ENCODE peak calls at places on chromosome 11, in six cellular contexts. V is CD4-positive, alpha-beta T cell; E is dorsolateral prefrontal cortex; Z is LoVo; J is cardiac septum; Q is Calu3. X is an unnamed sample.

GRCh38 chr11:99522467-99523173 is 501.9 kb downstream of the CNTN5 start:
- DNase-seq in Q (no peak), J (no peak), Z (no peak), V (no peak), E (no peak), X (no peak)

GRCh38 chr11:118615282-118615979 is 8.0 kb downstream of the PHLDB1 start:
- DNase-seq in E (peak; percentile 16), Z (no peak), V (no peak), J (peak; percentile 61), Q (no peak), X (no peak)

GRCh38 chr11:125082040-125082439 is 18.9 kb downstream of the SLC37A2 start:
- DNase-seq in E (no peak), V (no peak), J (no peak), Q (no peak), Z (no peak), X (no peak)

GRCh38 chr11:62256281-62256680 is 13.7 kb upstream of the SCGB2A2 start:
- DNase-seq in E (no peak), Q (no peak), Z (no peak), J (no peak), V (no peak), X (no peak)

GRCh38 chr11:64571410-64572091 is 19.5 kb upstream of the SLC22A12 start:
- DNase-seq in Z (no peak), Q (no peak), E (peak; percentile 26), J (peak; percentile 63), V (no peak), X (no peak)

GRCh38 chr11:12185914-12186313 is 75.5 kb downstream of the MICAL2 start:
- DNase-seq in E (no peak), V (no peak), Q (no peak), Z (no peak), J (no peak), X (no peak)

GRCh38 chr11:12139144-12139881 is 28.9 kb downstream of the MICAL2 start:
- DNase-seq in Q (no peak), J (no peak), Z (no peak), V (no peak), E (peak; percentile 50), X (no peak)

GRCh38 chr11:131473510-131473909 is 103.1 kb downstream of the NTM start:
- DNase-seq in V (no peak), J (no peak), Z (no peak), Q (no peak), E (no peak), X (no peak)

GRCh38 chr11:106875013-106875412 is 143.3 kb downstream of the GUCY1A2 start:
- DNase-seq in Q (no peak), Z (no peak), V (no peak), E (no peak), J (no peak), X (no peak)

GRCh38 chr11:37788141-37788877 is 1190.3 kb upstream of the RAG2 start:
- DNase-seq in J (no peak), V (no peak), Q (peak; percentile 12), Z (no peak), E (no peak), X (no peak)

GRCh38 chr11:1763336-1763795 is 361 bp downstream of the CTSD start:
- DNase-seq in J (no peak), E (no peak), Z (no peak), Q (no peak), V (no peak), X (no peak)

GRCh38 chr11:72864692-72865655 is 50.8 kb downstream of the ATG16L2 start:
- DNase-seq in Z (no peak), J (no peak), V (no peak), E (no peak), Q (no peak), X (no peak)

GRCh38 chr11:112459001-112459400 is 198.3 kb upstream of the PLET1 start:
- DNase-seq in V (no peak), J (no peak), Q (no peak), E (no peak), Z (peak; percentile 28), X (no peak)

GRCh38 chr11:13364388-13364787 is 86.8 kb downstream of the BMAL1 start:
- DNase-seq in E (no peak), J (no peak), V (no peak), Z (no peak), Q (no peak), X (no peak)

GRCh38 chr11:7677071-7677470 is 3.8 kb upstream of the CYB5R2 start:
- DNase-seq in Q (no peak), Z (no peak), E (no peak), J (no peak), V (no peak), X (no peak)

GRCh38 chr11:61120865-61121831 is 18.9 kb downstream of the CD5 start:
- DNase-seq in Z (peak; percentile 32), Q (no peak), E (peak; percentile 73), J (no peak), V (peak; percentile 53), X (no peak)

GRCh38 chr11:106461839-106462545 is 384.5 kb downstream of the AASDHPPT start:
- DNase-seq in Q (no peak), V (no peak), E (no peak), J (no peak), Z (peak; percentile 44), X (no peak)

GRCh38 chr11:130634981-130635473 is 186.6 kb downstream of the ADAMTS15 start:
- DNase-seq in E (no peak), V (no peak), Z (no peak), Q (no peak), J (no peak), X (no peak)

GRCh38 chr11:12893787-12894672 is 115.1 kb upstream of the RASSF10 start:
- DNase-seq in E (peak; percentile 67), J (no peak), V (peak; percentile 22), Q (peak; percentile 74), Z (peak; percentile 30), X (peak; percentile 56)

GRCh38 chr11:107177106-107177477 is 158.8 kb upstream of the GUCY1A2 start:
- DNase-seq in Z (no peak), J (no peak), E (no peak), V (no peak), Q (no peak), X (no peak)

GRCh38 chr11:78234006-78234405 is 45.3 kb downstream of the USP35 start:
- DNase-seq in V (no peak), J (no peak), E (no peak), Z (no peak), Q (no peak), X (no peak)

GRCh38 chr11:105780781-105781525 is 171.1 kb downstream of the GRIA4 start:
- DNase-seq in J (no peak), Q (no peak), V (no peak), E (no peak), Z (no peak), X (no peak)

GRCh38 chr11:94925422-94926270 is 47.7 kb downstream of the CWC15 start:
- DNase-seq in E (no peak), Q (no peak), Z (no peak), V (no peak), J (no peak), X (no peak)

GRCh38 chr11:74770456-74770855 is 21.8 kb downstream of the RNF169 start:
- DNase-seq in Z (no peak), E (no peak), V (no peak), Q (no peak), J (no peak), X (no peak)

GRCh38 chr11:109641549-109641948 is 219.6 kb downstream of the C11orf87 start:
- DNase-seq in Z (no peak), Q (no peak), J (no peak), E (no peak), V (no peak), X (no peak)

GRCh38 chr11:3849297-3849874 is 6.1 kb upstream of the STIM1 start:
- DNase-seq in Q (peak; percentile 63), V (peak; percentile 34), Z (peak; percentile 34), E (no peak), J (no peak), X (no peak)

GRCh38 chr11:64856382-64857227 is 12.2 kb upstream of the CDC42BPG start:
- DNase-seq in J (peak; percentile 92), V (no peak), E (no peak), Q (peak; percentile 91), Z (peak; percentile 89), X (peak; percentile 64)

GRCh38 chr11:110121204-110121603 is 28.0 kb downstream of the ZC3H12C start:
- DNase-seq in E (no peak), Q (no peak), J (no peak), V (no peak), Z (no peak), X (no peak)

GRCh38 chr11:22780914-22781593 is 48.5 kb downstream of the SVIP start:
- DNase-seq in Z (no peak), V (no peak), J (no peak), Q (no peak), E (no peak), X (no peak)

GRCh38 chr11:83971063-83971462 is 684.9 kb upstream of the CCDC90B start:
- DNase-seq in Q (no peak), Z (no peak), E (no peak), J (no peak), V (no peak), X (no peak)

GRCh38 chr11:77121096-77121640 is 6.9 kb upstream of the MYO7A start:
- DNase-seq in J (no peak), V (no peak), Q (no peak), E (no peak), Z (no peak), X (no peak)

GRCh38 chr11:64723907-64724862 is 1.2 kb upstream of the NRXN2 start:
- DNase-seq in Z (no peak), Q (no peak), E (no peak), V (no peak), J (no peak), X (no peak)

GRCh38 chr11:12289667-12290476 is 87.5 kb upstream of the PARVA start:
- DNase-seq in V (no peak), E (no peak), Q (no peak), Z (no peak), J (peak; percentile 33), X (no peak)

GRCh38 chr11:126411971-126412381 is 56.5 kb downstream of the ST3GAL4 start:
- DNase-seq in Z (no peak), E (no peak), J (no peak), V (no peak), Q (no peak), X (no peak)

GRCh38 chr11:80182906-80183305 is 742.1 kb upstream of the TENM4 start:
- DNase-seq in V (no peak), Q (no peak), J (no peak), E (no peak), Z (no peak), X (no peak)

X was measured in hypothalamus.